ENCODE peak calls at places on chromosomes 6 and 20, in seven cellular contexts. One of them, this sample, is unnamed.

GRCh38 chr6:32086661-32087573 is 22.2 kb downstream of the TNXB start:
- DNase-seq in amniotic stem cell: peak
- DNase-seq in left lung: no peak
- DNase-seq in T-helper 1 cell: peak
- DNase-seq in T1000: peak
- DNase-seq in naive thymus-derived CD8-positive, alpha-beta T cell: no peak
- DNase-seq in HFF-Myc: peak
- DNase-seq in this sample: no peak

GRCh38 chr6:159101656-159102055 is 56.9 kb upstream of the TAGAP start:
- DNase-seq in naive thymus-derived CD8-positive, alpha-beta T cell: no peak
- DNase-seq in amniotic stem cell: no peak
- DNase-seq in T-helper 1 cell: no peak
- DNase-seq in HFF-Myc: no peak
- DNase-seq in left lung: no peak
- DNase-seq in T1000: no peak
- DNase-seq in this sample: no peak

GRCh38 chr6:20751293-20751946 is 217.2 kb downstream of the CDKAL1 start:
- DNase-seq in naive thymus-derived CD8-positive, alpha-beta T cell: no peak
- DNase-seq in left lung: no peak
- DNase-seq in HFF-Myc: peak
- DNase-seq in amniotic stem cell: no peak
- DNase-seq in T1000: no peak
- DNase-seq in T-helper 1 cell: no peak
- DNase-seq in this sample: no peak

GRCh38 chr6:39214846-39215639 is 14.2 kb downstream of the KCNK5 start:
- DNase-seq in naive thymus-derived CD8-positive, alpha-beta T cell: no peak
- DNase-seq in T1000: no peak
- DNase-seq in T-helper 1 cell: no peak
- DNase-seq in left lung: no peak
- DNase-seq in amniotic stem cell: no peak
- DNase-seq in HFF-Myc: no peak
- DNase-seq in this sample: no peak

GRCh38 chr20:878511-879307 is 37.4 kb downstream of the ANGPT4 start:
- DNase-seq in T1000: no peak
- DNase-seq in left lung: no peak
- DNase-seq in amniotic stem cell: no peak
- DNase-seq in T-helper 1 cell: no peak
- DNase-seq in naive thymus-derived CD8-positive, alpha-beta T cell: no peak
- DNase-seq in HFF-Myc: no peak
- DNase-seq in this sample: no peak

GRCh38 chr6:18203786-18204185 is 48.6 kb downstream of the KDM1B start:
- DNase-seq in T-helper 1 cell: no peak
- DNase-seq in T1000: no peak
- DNase-seq in HFF-Myc: no peak
- DNase-seq in amniotic stem cell: no peak
- DNase-seq in left lung: no peak
- DNase-seq in naive thymus-derived CD8-positive, alpha-beta T cell: no peak
- DNase-seq in this sample: no peak

GRCh38 chr20:11852189-11852588 is 65.5 kb upstream of the BTBD3 start:
- DNase-seq in naive thymus-derived CD8-positive, alpha-beta T cell: no peak
- DNase-seq in T-helper 1 cell: no peak
- DNase-seq in HFF-Myc: no peak
- DNase-seq in amniotic stem cell: no peak
- DNase-seq in left lung: no peak
- DNase-seq in T1000: no peak
- DNase-seq in this sample: no peak

GRCh38 chr20:46240065-46240464 is 68.2 kb downstream of the CDH22 start:
- DNase-seq in HFF-Myc: no peak
- DNase-seq in T-helper 1 cell: no peak
- DNase-seq in left lung: no peak
- DNase-seq in naive thymus-derived CD8-positive, alpha-beta T cell: no peak
- DNase-seq in T1000: no peak
- DNase-seq in amniotic stem cell: no peak
- DNase-seq in this sample: no peak

GRCh38 chr20:63695419-63696310 is 787 bp upstream of the TNFRSF6B start:
- DNase-seq in amniotic stem cell: no peak
- DNase-seq in HFF-Myc: no peak
- DNase-seq in naive thymus-derived CD8-positive, alpha-beta T cell: no peak
- DNase-seq in T-helper 1 cell: no peak
- DNase-seq in left lung: no peak
- DNase-seq in T1000: no peak
- DNase-seq in this sample: no peak

This sample was measured in SK-N-DZ.